ENCODE peak calls at places on chromosomes 3 and 15, in five cellular contexts. T is endothelial cell of umbilical vein, L is H9, S is right lobe of liver, P is adrenal gland. V is an unnamed sample.
A peak's percentile ranks its signal among the peaks of the same experiment; 100 is the strongest.

GRCh38 chr15:59199775-59200465 is 6.7 kb upstream of the LDHAL6B start:
- DNase-seq in T (peak; percentile 54), L (no peak), P (no peak), S (no peak), V (no peak)

GRCh38 chr3:139477710-139478640 is 1.7 kb upstream of the RBP2 start:
- DNase-seq in L (no peak), S (no peak), T (no peak), P (no peak), V (no peak)

GRCh38 chr3:14424711-14425573 is 22.5 kb downstream of the SLC6A6 start:
- DNase-seq in T (no peak), P (no peak), L (no peak), S (no peak), V (no peak)

GRCh38 chr3:192187485-192188051 is 539.8 kb downstream of the FGF12 start:
- DNase-seq in P (no peak), T (peak; percentile 7), L (no peak), S (no peak), V (no peak)

GRCh38 chr15:77057650-77058049 is 13.3 kb downstream of the TSPAN3 start:
- DNase-seq in L (no peak), T (no peak), S (no peak), P (no peak), V (no peak)

GRCh38 chr15:48647963-48648362 is 2.5 kb upstream of the FBN1 start:
- DNase-seq in P (no peak), S (no peak), T (no peak), L (peak; percentile 37), V (peak; percentile 67)

GRCh38 chr15:62857411-62857853 is 185.1 kb upstream of the TPM1 start:
- DNase-seq in T (no peak), P (no peak), S (no peak), L (no peak), V (peak; percentile 41)

GRCh38 chr15:65828566-65828965 is 36.5 kb upstream of the DENND4A start:
- DNase-seq in L (no peak), T (no peak), S (no peak), P (no peak), V (no peak)

GRCh38 chr3:100852882-100853281 is 140.3 kb downstream of the ABI3BP start:
- DNase-seq in T (peak; percentile 20), S (no peak), P (no peak), L (no peak), V (no peak)

GRCh38 chr3:86562095-86562494 is 428.9 kb downstream of the VGLL3 start:
- DNase-seq in S (no peak), P (no peak), L (no peak), T (no peak), V (no peak)

GRCh38 chr3:48716508-48716981 is 476 bp downstream of the IP6K2 start:
- DNase-seq in L (no peak), S (no peak), T (peak; percentile 36), P (no peak), V (peak; percentile 64)

GRCh38 chr15:85583404-85584390 is 203.3 kb downstream of the AKAP13 start:
- DNase-seq in S (peak; percentile 56), L (no peak), P (peak; percentile 40), T (peak; percentile 81), V (no peak)

GRCh38 chr3:138395865-138396751 is 38.3 kb upstream of the ESYT3 start:
- DNase-seq in S (no peak), T (no peak), L (peak; percentile 29), P (peak; percentile 47), V (peak; percentile 45)

GRCh38 chr3:23671901-23672589 is 133.7 kb upstream of the UBE2E1 start:
- DNase-seq in L (peak; percentile 50), T (peak; percentile 34), P (peak; percentile 10), S (peak; percentile 35), V (no peak)

GRCh38 chr15:90530250-90531051 is 728 bp downstream of the CRTC3 start:
- DNase-seq in P (peak; percentile 49), T (peak; percentile 51), L (peak; percentile 49), S (peak; percentile 59), V (peak; percentile 79)

GRCh38 chr3:195583831-195584542 is at the start of gene APOD:
- DNase-seq in P (no peak), L (no peak), S (no peak), T (peak; percentile 48), V (no peak)

GRCh38 chr15:86916671-86917450 is 837.2 kb downstream of the AGBL1 start:
- DNase-seq in L (no peak), S (no peak), P (peak; percentile 17), T (no peak), V (no peak)

GRCh38 chr3:104810896-104811295 is 555.8 kb upstream of the ALCAM start:
- DNase-seq in T (no peak), P (no peak), S (no peak), L (no peak), V (no peak)
- H3K27ac ChIP-seq in T (no peak overlapping the region), P (no peak overlapping the region), S (no peak overlapping the region), L (no peak overlapping the region), V (no peak overlapping the region)

DNA sequence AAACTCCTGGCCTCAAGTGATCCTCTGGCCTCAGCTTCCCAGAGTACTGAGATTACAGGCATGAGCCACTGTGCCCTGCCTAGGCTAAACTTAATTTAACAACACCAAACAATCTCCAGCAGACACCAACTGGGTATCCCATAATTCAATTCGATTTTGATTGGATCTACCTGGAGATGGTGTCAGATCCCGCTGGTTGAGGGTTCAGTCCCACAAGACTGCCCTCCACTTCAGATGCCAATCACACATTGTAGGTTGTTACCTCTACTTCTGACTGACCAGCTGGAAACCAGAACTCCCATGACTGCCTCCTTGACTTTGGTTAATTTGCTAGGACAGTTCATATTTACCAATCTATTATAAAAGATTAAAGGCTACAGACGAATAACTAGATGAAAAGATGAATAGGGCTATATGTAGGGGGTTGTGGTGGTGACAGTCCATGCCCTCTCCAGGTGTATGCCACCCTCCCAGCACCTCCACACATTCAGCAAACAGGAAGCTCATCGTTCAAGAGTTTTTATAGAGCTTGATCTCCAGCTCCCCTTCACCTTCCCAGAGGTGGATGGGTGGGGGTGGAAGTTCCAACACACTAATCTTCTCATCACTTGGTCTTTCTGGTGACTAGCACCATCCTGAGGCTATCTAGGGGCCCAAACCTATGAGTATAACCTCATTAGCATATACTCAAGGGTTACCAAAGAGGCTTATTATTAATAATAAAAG is 9.3 kb downstream of the B2M start:
- DNase-seq in S (no peak), L (no peak), P (no peak), T (no peak), V (no peak)
- H3K27ac ChIP-seq in S (no peak overlapping the region), L (no peak overlapping the region), P (no peak overlapping the region), T (no peak overlapping the region), V (no peak overlapping the region)

DNA sequence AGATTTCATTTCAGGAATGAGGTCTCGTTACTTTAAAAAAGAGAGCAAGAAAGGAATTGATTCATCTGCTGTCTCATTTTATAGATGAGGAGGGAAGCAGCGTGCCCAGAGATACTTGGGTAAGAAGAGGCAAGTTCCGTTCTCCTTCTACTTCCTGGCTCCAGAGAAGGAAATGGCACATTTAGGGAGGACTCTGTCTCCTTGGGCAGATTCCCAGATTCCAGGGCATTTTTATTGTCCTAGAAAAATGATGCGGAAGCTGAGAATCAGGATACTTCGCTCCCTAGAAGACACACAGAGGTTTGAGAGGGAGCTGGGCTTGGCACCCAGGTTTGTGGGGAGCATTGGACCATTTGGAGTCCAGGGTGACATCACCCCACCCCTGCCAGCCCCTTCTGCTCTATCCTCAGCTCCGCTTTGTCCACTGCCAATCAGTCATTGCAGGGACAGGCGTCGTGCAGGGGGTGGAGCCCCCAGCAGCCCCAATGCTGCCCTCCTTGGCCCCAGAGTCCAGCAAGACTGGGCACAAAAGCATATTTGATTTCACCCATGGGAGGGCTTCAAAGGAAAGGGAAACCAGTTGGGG is 129.9 kb upstream of the MEF2A start:
- DNase-seq in T (no peak), P (peak; percentile 6), S (no peak), L (peak; percentile 11), V (peak; percentile 36)
- H3K27ac ChIP-seq in T (no peak overlapping the region), P (no peak overlapping the region), S (no peak overlapping the region), L (no peak overlapping the region), V (no peak overlapping the region)

DNA sequence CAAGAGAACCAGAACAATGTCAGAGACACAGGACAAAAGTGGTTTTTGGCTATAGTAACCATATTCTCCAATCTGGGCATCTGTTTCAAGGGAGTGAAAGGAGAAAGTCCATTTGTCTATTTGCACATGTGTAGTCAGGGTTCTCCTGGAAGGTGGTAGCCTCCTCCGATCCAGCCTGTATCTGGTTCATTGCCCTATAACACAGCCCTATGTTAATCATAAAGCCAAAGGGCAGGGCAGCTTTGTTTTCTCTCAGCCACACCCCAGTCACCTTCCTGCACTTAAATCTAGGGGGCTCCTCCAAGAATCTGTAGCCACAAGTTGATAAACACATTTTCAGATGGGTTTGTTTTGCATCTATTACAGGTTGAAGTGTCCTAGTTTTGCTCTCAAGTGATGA is 128.1 kb upstream of the ADPGK start:
- DNase-seq in T (no peak), P (no peak), L (no peak), S (no peak), V (no peak)
- H3K27ac ChIP-seq in T (no peak overlapping the region), P (no peak overlapping the region), L (no peak overlapping the region), S (no peak overlapping the region), V (no peak overlapping the region)

GRCh38 chr3:178603735-178604134 is 67.5 kb downstream of the KCNMB2 start:
- DNase-seq in L (no peak), S (no peak), P (no peak), T (no peak), V (no peak)
- H3K27ac ChIP-seq in L (no peak overlapping the region), S (no peak overlapping the region), P (no peak overlapping the region), T (no peak overlapping the region), V (no peak overlapping the region)

DNA sequence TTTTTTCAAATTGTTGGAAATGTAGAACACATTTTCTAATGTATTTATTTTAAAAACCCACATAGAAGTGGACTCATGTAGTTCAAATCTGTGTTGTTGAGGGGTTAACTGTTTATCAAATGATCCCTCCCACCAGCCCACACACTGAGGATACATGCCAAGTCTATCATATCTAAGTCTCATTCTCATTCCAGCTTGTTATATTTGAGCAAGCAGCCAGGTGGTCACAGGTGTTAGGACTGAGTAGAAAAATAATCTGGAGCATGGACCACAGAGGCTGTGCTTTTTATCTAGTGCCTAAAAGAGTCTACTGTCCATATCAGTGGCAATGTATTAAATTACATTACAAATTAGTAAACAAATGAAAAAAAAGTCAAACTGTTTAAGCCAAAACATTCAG is 20.7 kb upstream of the SPESP1 start:
- DNase-seq in L (no peak), T (no peak), S (no peak), P (no peak), V (no peak)
- H3K27ac ChIP-seq in L (no peak overlapping the region), T (no peak overlapping the region), S (no peak overlapping the region), P (no peak overlapping the region), V (no peak overlapping the region)

V was measured in endodermal cell.